ENCODE peak calls at places on chromosome 1, in four cellular contexts. P is PC-3, N is tibial nerve, X is uterus. H is an unnamed sample.

GRCh38 chr1:155379180-155379876 is 58.6 kb downstream of the RUSC1 start:
- DNase-seq in X (no peak), N (no peak), P (peak), H (no peak)

GRCh38 chr1:101407505-101408211 is 170.8 kb downstream of the S1PR1 start:
- DNase-seq in N (no peak), P (no peak), X (no peak), H (no peak)

GRCh38 chr1:213951876-213952275 is 35.9 kb upstream of the PROX1 start:
- DNase-seq in X (no peak), P (no peak), N (no peak), H (no peak)

GRCh38 chr1:36888811-36889477 is 145.4 kb downstream of the GRIK3 start:
- DNase-seq in N (no peak), X (no peak), P (no peak), H (no peak)

GRCh38 chr1:212601524-212601923 is 7.0 kb upstream of the ATF3 start:
- DNase-seq in N (no peak), X (no peak), P (peak), H (no peak)

GRCh38 chr1:147723691-147724323 is 36.6 kb downstream of the GJA5 start:
- DNase-seq in N (no peak), P (peak), X (peak), H (no peak)

GRCh38 chr1:110338200-110339039 is 757 bp upstream of the RBM15 start:
- DNase-seq in P (peak), X (peak), N (peak), H (peak)

GRCh38 chr1:209586341-209586740 is 2.8 kb downstream of the CAMK1G start:
- DNase-seq in N (no peak), P (no peak), X (no peak), H (no peak)

GRCh38 chr1:915295-916172 is 8.2 kb upstream of the SAMD11 start:
- DNase-seq in N (no peak), X (peak), P (no peak), H (no peak)

GRCh38 chr1:29575826-29576225 is 339.5 kb downstream of the PTPRU start:
- DNase-seq in X (no peak), P (no peak), N (no peak), H (no peak)

GRCh38 chr1:162166934-162167615 is 97.6 kb downstream of the NOS1AP start:
- DNase-seq in X (no peak), N (no peak), P (no peak), H (no peak)

GRCh38 chr1:245654460-245655050 is 499.8 kb downstream of the KIF26B start:
- DNase-seq in P (no peak), N (no peak), X (no peak), H (no peak)

GRCh38 chr1:14111121-14111520 is 411.1 kb downstream of the PRDM2 start:
- DNase-seq in X (no peak), P (peak), N (no peak), H (no peak)

GRCh38 chr1:226872455-226872854 is 2.0 kb downstream of the PSEN2 start:
- DNase-seq in P (peak), X (no peak), N (no peak), H (no peak)

GRCh38 chr1:101219919-101220695 is 16.7 kb upstream of the S1PR1 start:
- DNase-seq in N (no peak), X (no peak), P (no peak), H (no peak)

GRCh38 chr1:18646091-18646775 is 15.6 kb downstream of the PAX7 start:
- DNase-seq in X (no peak), N (no peak), P (no peak), H (no peak)

GRCh38 chr1:170461362-170461761 is 70.6 kb upstream of the GORAB start:
- DNase-seq in P (peak), X (no peak), N (no peak), H (no peak)

GRCh38 chr1:31745071-31745897 is 18.9 kb downstream of the ADGRB2 start:
- DNase-seq in P (peak), X (peak), N (no peak), H (no peak)

GRCh38 chr1:94117250-94117851 is 3.6 kb downstream of the ABCA4 start:
- DNase-seq in P (no peak), N (no peak), X (no peak), H (no peak)

GRCh38 chr1:94113592-94114322 is 7.2 kb downstream of the ABCA4 start:
- DNase-seq in X (no peak), P (no peak), N (no peak), H (no peak)

GRCh38 chr1:94115900-94116436 is 5.0 kb downstream of the ABCA4 start:
- DNase-seq in X (no peak), N (no peak), P (no peak), H (no peak)

GRCh38 chr1:94118013-94118412 is 2.9 kb downstream of the ABCA4 start:
- DNase-seq in N (no peak), P (no peak), X (no peak), H (no peak)

DNA sequence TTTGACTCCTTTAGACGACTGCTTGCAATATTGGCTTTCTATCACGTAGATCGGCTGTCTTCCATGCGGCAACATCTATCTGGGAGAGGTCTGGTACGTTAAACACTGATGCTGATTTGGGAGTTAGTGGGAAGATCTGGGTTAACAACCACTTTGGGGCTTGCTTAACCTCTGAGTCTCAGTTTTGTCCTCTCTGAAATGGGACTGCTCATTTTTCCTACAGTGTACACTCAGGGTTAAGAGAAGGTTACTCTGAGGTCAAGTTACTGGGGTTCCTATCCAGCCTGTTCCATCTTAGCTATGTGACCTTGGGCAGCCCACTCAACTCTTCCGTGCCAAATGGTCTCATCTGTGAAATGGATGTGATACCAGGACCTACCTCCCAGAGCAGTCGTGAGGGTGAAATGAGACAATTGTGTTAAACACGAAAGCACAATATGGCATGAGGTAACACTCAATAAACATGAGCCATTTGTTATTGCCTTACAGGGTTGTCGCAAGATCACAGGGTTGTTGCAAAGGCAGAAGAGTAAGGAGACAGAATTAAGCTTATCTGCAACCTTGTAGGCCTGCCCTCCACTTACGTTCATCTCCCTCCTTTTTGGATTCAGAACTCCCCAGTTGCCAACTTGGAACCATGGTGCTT is 5.6 kb downstream of the ABCA4 start:
- DNase-seq in N (no peak), X (no peak), P (no peak), H (no peak)
- H3K27ac ChIP-seq in N (no peak), X (no peak), P (no peak), H (no peak)

GRCh38 chr1:66682106-66682505 is 70.2 kb upstream of the DYNLT5 start:
- DNase-seq in X (no peak), N (no peak), P (no peak), H (no peak)
- H3K27ac ChIP-seq in X (no peak), N (no peak), P (no peak), H (no peak)

DNA sequence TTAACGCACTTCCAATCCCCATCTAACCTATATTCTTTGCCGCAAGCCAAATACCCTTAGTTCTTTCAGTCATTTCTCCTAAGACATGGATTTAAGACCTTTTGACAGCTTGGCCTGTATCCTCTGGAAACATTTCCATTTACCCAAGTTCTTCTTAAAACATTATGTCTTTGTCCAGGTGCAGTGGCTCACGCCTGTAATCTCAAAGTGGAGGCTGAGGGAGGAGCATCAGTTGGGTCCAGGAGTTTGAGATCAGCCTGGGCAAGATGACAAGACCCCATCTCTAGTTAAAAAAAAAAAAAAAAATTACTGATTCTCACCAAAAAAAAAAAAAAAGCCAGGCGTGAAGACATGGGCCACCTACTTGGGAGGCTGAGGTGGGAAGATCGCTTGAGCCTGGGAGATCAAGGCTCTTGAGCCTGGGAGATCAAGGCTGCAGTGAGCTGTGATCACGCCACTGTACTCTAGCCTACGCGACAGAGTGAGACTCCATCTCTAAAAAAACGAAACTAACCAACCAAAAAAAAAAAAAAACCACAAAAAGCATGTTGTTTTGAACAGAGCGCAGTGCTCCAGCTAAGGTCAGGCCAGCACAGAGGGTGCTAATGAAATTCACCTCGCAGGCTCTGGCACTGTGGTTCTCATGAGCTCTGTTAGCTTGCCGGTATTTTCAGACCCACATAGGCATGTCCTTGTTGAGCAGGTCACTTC is 36.0 kb downstream of the NUAK2 start:
- DNase-seq in N (no peak), X (peak), P (no peak), H (no peak)
- H3K27ac ChIP-seq in N (no peak), X (peak), P (peak), H (no peak)

DNA sequence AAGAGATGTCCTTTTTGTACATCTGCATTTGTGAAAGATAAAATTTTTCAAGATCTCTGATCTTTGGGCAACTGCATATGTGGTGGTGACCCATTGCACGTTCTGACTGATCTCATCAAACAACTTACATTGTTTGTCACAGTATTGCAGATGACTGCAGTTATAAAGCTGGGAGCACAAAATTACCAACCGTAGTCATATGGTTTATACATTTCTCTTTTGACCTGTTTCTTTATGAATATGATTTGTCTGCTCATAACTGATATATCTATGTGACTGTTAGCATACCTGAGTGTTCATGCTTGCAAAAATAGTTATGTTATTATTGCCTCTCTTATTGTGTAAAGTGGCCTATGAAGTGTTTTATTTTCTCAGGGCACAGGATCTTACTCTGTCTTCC is 43.7 kb upstream of the HMCN1 start:
- DNase-seq in X (no peak), N (no peak), P (no peak), H (no peak)
- H3K27ac ChIP-seq in X (no peak), N (no peak), P (no peak), H (no peak)

GRCh38 chr1:164562947-164563346 is 4.0 kb downstream of the PBX1 start:
- DNase-seq in P (no peak), N (no peak), X (no peak), H (no peak)
- H3K27ac ChIP-seq in P (no peak), N (no peak), X (peak), H (peak)

GRCh38 chr1:45630429-45630828 is 6.6 kb upstream of the CCDC17 start:
- DNase-seq in P (no peak), X (no peak), N (no peak), H (no peak)
- H3K27ac ChIP-seq in P (no peak), X (no peak), N (no peak), H (no peak)

GRCh38 chr1:116529681-116530080 is 41.1 kb downstream of the CD58 start:
- DNase-seq in X (no peak), P (no peak), N (no peak), H (no peak)

GRCh38 chr1:116521186-116521585 is 49.6 kb downstream of the CD58 start:
- DNase-seq in X (no peak), P (no peak), N (no peak), H (no peak)

GRCh38 chr1:116528329-116529083 is 42.3 kb downstream of the CD58 start:
- DNase-seq in P (no peak), N (no peak), X (no peak), H (no peak)

GRCh38 chr1:116529199-116529616 is 41.6 kb downstream of the CD58 start:
- DNase-seq in N (no peak), P (no peak), X (no peak), H (no peak)

GRCh38 chr1:116525440-116525839 is 45.4 kb downstream of the CD58 start:
- DNase-seq in P (no peak), X (no peak), N (no peak), H (no peak)
- H3K27ac ChIP-seq in P (no peak), X (no peak), N (no peak), H (no peak)

H was measured in thoracic aorta.